ENCODE peak calls at places on chromosomes 11 and 22, in seven cellular contexts. One of them, this sample, is unnamed.

GRCh38 chr11:21316591-21316990 is 647.2 kb downstream of the NELL1 start:
- DNase-seq in stimulated activated CD4-positive, alpha-beta T cell treated with anti-CD3 and anti-CD28 coated beads, TNF-alpha, amount 100 ng/mL, for 1 hour: no peak
- DNase-seq in glutamatergic neuron: no peak
- DNase-seq in H7: no peak
- DNase-seq in AG09319: no peak
- DNase-seq in A549: no peak
- DNase-seq in NCI-H2029: no peak
- DNase-seq in this sample: no peak

GRCh38 chr11:75505966-75506692 is 19.6 kb downstream of the GDPD5 start:
- DNase-seq in stimulated activated CD4-positive, alpha-beta T cell treated with anti-CD3 and anti-CD28 coated beads, TNF-alpha, amount 100 ng/mL, for 1 hour: no peak
- DNase-seq in glutamatergic neuron: peak
- DNase-seq in H7: no peak
- DNase-seq in AG09319: no peak
- DNase-seq in A549: no peak
- DNase-seq in NCI-H2029: no peak
- DNase-seq in this sample: no peak

GRCh38 chr11:57116654-57117053 is 65.1 kb upstream of the LRRC55 start:
- DNase-seq in stimulated activated CD4-positive, alpha-beta T cell treated with anti-CD3 and anti-CD28 coated beads, TNF-alpha, amount 100 ng/mL, for 1 hour: no peak
- DNase-seq in glutamatergic neuron: peak
- DNase-seq in H7: peak
- DNase-seq in AG09319: peak
- DNase-seq in A549: peak
- DNase-seq in NCI-H2029: no peak
- DNase-seq in this sample: no peak

GRCh38 chr11:79547256-79547655 is 106.4 kb upstream of the TENM4 start:
- DNase-seq in stimulated activated CD4-positive, alpha-beta T cell treated with anti-CD3 and anti-CD28 coated beads, TNF-alpha, amount 100 ng/mL, for 1 hour: no peak
- DNase-seq in glutamatergic neuron: no peak
- DNase-seq in H7: no peak
- DNase-seq in AG09319: no peak
- DNase-seq in A549: no peak
- DNase-seq in NCI-H2029: no peak
- DNase-seq in this sample: no peak

GRCh38 chr11:27294654-27295053 is 68.4 kb downstream of the CCDC34 start:
- DNase-seq in stimulated activated CD4-positive, alpha-beta T cell treated with anti-CD3 and anti-CD28 coated beads, TNF-alpha, amount 100 ng/mL, for 1 hour: no peak
- DNase-seq in glutamatergic neuron: no peak
- DNase-seq in H7: no peak
- DNase-seq in AG09319: no peak
- DNase-seq in A549: no peak
- DNase-seq in NCI-H2029: no peak
- DNase-seq in this sample: no peak

GRCh38 chr11:32231909-32232493 is 141.1 kb downstream of the RCN1 start:
- DNase-seq in stimulated activated CD4-positive, alpha-beta T cell treated with anti-CD3 and anti-CD28 coated beads, TNF-alpha, amount 100 ng/mL, for 1 hour: no peak
- DNase-seq in glutamatergic neuron: peak
- DNase-seq in H7: peak
- DNase-seq in AG09319: no peak
- DNase-seq in A549: peak
- DNase-seq in NCI-H2029: no peak
- DNase-seq in this sample: no peak

GRCh38 chr11:131938321-131938751 is 567.9 kb downstream of the NTM start:
- DNase-seq in stimulated activated CD4-positive, alpha-beta T cell treated with anti-CD3 and anti-CD28 coated beads, TNF-alpha, amount 100 ng/mL, for 1 hour: no peak
- DNase-seq in glutamatergic neuron: no peak
- DNase-seq in H7: no peak
- DNase-seq in AG09319: no peak
- DNase-seq in A549: no peak
- DNase-seq in NCI-H2029: no peak
- DNase-seq in this sample: no peak

GRCh38 chr11:12483604-12484003 is 106.2 kb downstream of the PARVA start:
- DNase-seq in stimulated activated CD4-positive, alpha-beta T cell treated with anti-CD3 and anti-CD28 coated beads, TNF-alpha, amount 100 ng/mL, for 1 hour: no peak
- DNase-seq in glutamatergic neuron: no peak
- DNase-seq in H7: no peak
- DNase-seq in AG09319: no peak
- DNase-seq in A549: no peak
- DNase-seq in NCI-H2029: no peak
- DNase-seq in this sample: no peak

GRCh38 chr11:43503417-43503816 is 144.7 kb downstream of the TTC17 start:
- DNase-seq in stimulated activated CD4-positive, alpha-beta T cell treated with anti-CD3 and anti-CD28 coated beads, TNF-alpha, amount 100 ng/mL, for 1 hour: no peak
- DNase-seq in glutamatergic neuron: no peak
- DNase-seq in H7: no peak
- DNase-seq in AG09319: no peak
- DNase-seq in A549: no peak
- DNase-seq in NCI-H2029: no peak
- DNase-seq in this sample: no peak

GRCh38 chr11:89495951-89496350 is 4.8 kb upstream of the NOX4 start:
- DNase-seq in stimulated activated CD4-positive, alpha-beta T cell treated with anti-CD3 and anti-CD28 coated beads, TNF-alpha, amount 100 ng/mL, for 1 hour: no peak
- DNase-seq in glutamatergic neuron: no peak
- DNase-seq in H7: no peak
- DNase-seq in AG09319: peak
- DNase-seq in A549: peak
- DNase-seq in NCI-H2029: no peak
- DNase-seq in this sample: peak

GRCh38 chr22:24124247-24124646 is 57.0 kb upstream of the SUSD2 start:
- DNase-seq in stimulated activated CD4-positive, alpha-beta T cell treated with anti-CD3 and anti-CD28 coated beads, TNF-alpha, amount 100 ng/mL, for 1 hour: no peak
- DNase-seq in glutamatergic neuron: no peak
- DNase-seq in H7: no peak
- DNase-seq in AG09319: no peak
- DNase-seq in A549: no peak
- DNase-seq in NCI-H2029: no peak
- DNase-seq in this sample: no peak

GRCh38 chr11:36421546-36422155 is 88.4 kb downstream of the TRAF6 start:
- DNase-seq in stimulated activated CD4-positive, alpha-beta T cell treated with anti-CD3 and anti-CD28 coated beads, TNF-alpha, amount 100 ng/mL, for 1 hour: no peak
- DNase-seq in glutamatergic neuron: no peak
- DNase-seq in H7: no peak
- DNase-seq in AG09319: no peak
- DNase-seq in A549: no peak
- DNase-seq in NCI-H2029: no peak
- DNase-seq in this sample: no peak

GRCh38 chr11:108654994-108655631 is 9.8 kb upstream of the DDX10 start:
- DNase-seq in stimulated activated CD4-positive, alpha-beta T cell treated with anti-CD3 and anti-CD28 coated beads, TNF-alpha, amount 100 ng/mL, for 1 hour: no peak
- DNase-seq in glutamatergic neuron: no peak
- DNase-seq in H7: no peak
- DNase-seq in AG09319: no peak
- DNase-seq in A549: peak
- DNase-seq in NCI-H2029: peak
- DNase-seq in this sample: no peak

GRCh38 chr11:119205574-119206511 is at the start of gene CBL:
- DNase-seq in stimulated activated CD4-positive, alpha-beta T cell treated with anti-CD3 and anti-CD28 coated beads, TNF-alpha, amount 100 ng/mL, for 1 hour: peak
- DNase-seq in glutamatergic neuron: peak
- DNase-seq in H7: peak
- DNase-seq in AG09319: peak
- DNase-seq in A549: peak
- DNase-seq in NCI-H2029: peak
- DNase-seq in this sample: peak

GRCh38 chr11:76604652-76605241 is 65.8 kb downstream of the LRRC32 start:
- DNase-seq in stimulated activated CD4-positive, alpha-beta T cell treated with anti-CD3 and anti-CD28 coated beads, TNF-alpha, amount 100 ng/mL, for 1 hour: no peak
- DNase-seq in glutamatergic neuron: no peak
- DNase-seq in H7: peak
- DNase-seq in AG09319: peak
- DNase-seq in A549: no peak
- DNase-seq in NCI-H2029: no peak
- DNase-seq in this sample: no peak

GRCh38 chr11:73295996-73296318 is 12.1 kb upstream of the ARHGEF17 start:
- DNase-seq in stimulated activated CD4-positive, alpha-beta T cell treated with anti-CD3 and anti-CD28 coated beads, TNF-alpha, amount 100 ng/mL, for 1 hour: no peak
- DNase-seq in glutamatergic neuron: no peak
- DNase-seq in H7: no peak
- DNase-seq in AG09319: no peak
- DNase-seq in A549: no peak
- DNase-seq in NCI-H2029: no peak
- DNase-seq in this sample: no peak

GRCh38 chr11:103682318-103683184 is 353.9 kb upstream of the DDI1 start:
- DNase-seq in stimulated activated CD4-positive, alpha-beta T cell treated with anti-CD3 and anti-CD28 coated beads, TNF-alpha, amount 100 ng/mL, for 1 hour: peak
- DNase-seq in glutamatergic neuron: peak
- DNase-seq in H7: peak
- DNase-seq in AG09319: peak
- DNase-seq in A549: peak
- DNase-seq in NCI-H2029: no peak
- DNase-seq in this sample: peak

GRCh38 chr22:25627271-25627848 is 62.9 kb downstream of the GRK3 start:
- DNase-seq in stimulated activated CD4-positive, alpha-beta T cell treated with anti-CD3 and anti-CD28 coated beads, TNF-alpha, amount 100 ng/mL, for 1 hour: no peak
- DNase-seq in glutamatergic neuron: no peak
- DNase-seq in H7: no peak
- DNase-seq in AG09319: no peak
- DNase-seq in A549: no peak
- DNase-seq in NCI-H2029: peak
- DNase-seq in this sample: no peak

GRCh38 chr11:23502821-23503220 is 642.5 kb upstream of the CCDC179 start:
- DNase-seq in stimulated activated CD4-positive, alpha-beta T cell treated with anti-CD3 and anti-CD28 coated beads, TNF-alpha, amount 100 ng/mL, for 1 hour: no peak
- DNase-seq in glutamatergic neuron: no peak
- DNase-seq in H7: no peak
- DNase-seq in AG09319: no peak
- DNase-seq in A549: no peak
- DNase-seq in NCI-H2029: no peak
- DNase-seq in this sample: no peak